ENCODE peak calls at places on chromosomes 12 and 14, in five cellular contexts. One of them, this sample, is unnamed.

GRCh38 chr12:3727877-3728632 is 24.9 kb downstream of the CRACR2A start:
- DNase-seq in K562: peak; percentile 8
- DNase-seq in GM12878: peak; percentile 66
- DNase-seq in H1: no peak
- DNase-seq in NT2/D1: no peak
- DNase-seq in this sample: no peak

GRCh38 chr12:109202770-109203169 is 86.4 kb downstream of the ACACB start:
- DNase-seq in K562: no peak
- DNase-seq in NT2/D1: no peak
- DNase-seq in GM12878: no peak
- DNase-seq in H1: no peak
- DNase-seq in this sample: no peak

GRCh38 chr14:75811862-75812505 is 150.9 kb downstream of the TTLL5 start:
- DNase-seq in H1: no peak
- DNase-seq in K562: no peak
- DNase-seq in NT2/D1: no peak
- DNase-seq in GM12878: no peak
- DNase-seq in this sample: no peak

GRCh38 chr14:84527706-84528105 is 1002.2 kb upstream of the FLRT2 start:
- DNase-seq in H1: no peak
- DNase-seq in NT2/D1: no peak
- DNase-seq in GM12878: no peak
- DNase-seq in K562: no peak
- DNase-seq in this sample: no peak

GRCh38 chr12:2940564-2940963 is 18.6 kb upstream of the TEAD4 start:
- DNase-seq in K562: peak; percentile 29
- DNase-seq in GM12878: no peak
- DNase-seq in NT2/D1: no peak
- DNase-seq in H1: no peak
- DNase-seq in this sample: no peak

GRCh38 chr14:35879654-35880249 is 53.6 kb downstream of the BRMS1L start:
- DNase-seq in GM12878: no peak
- DNase-seq in NT2/D1: no peak
- DNase-seq in H1: no peak
- DNase-seq in K562: no peak
- DNase-seq in this sample: peak; percentile 18

GRCh38 chr12:93978553-93978952 is 169.8 kb upstream of the PLXNC1 start:
- DNase-seq in K562: peak; percentile 17
- DNase-seq in NT2/D1: no peak
- DNase-seq in GM12878: no peak
- DNase-seq in H1: no peak
- DNase-seq in this sample: no peak

GRCh38 chr14:55583942-55584468 is 4.0 kb downstream of the KTN1 start:
- DNase-seq in GM12878: no peak
- DNase-seq in NT2/D1: no peak
- DNase-seq in K562: peak; percentile 15
- DNase-seq in H1: no peak
- DNase-seq in this sample: no peak

GRCh38 chr12:114395755-114396152 is 10.2 kb downstream of the TBX5 start:
- DNase-seq in H1: no peak
- DNase-seq in GM12878: no peak
- DNase-seq in K562: no peak
- DNase-seq in NT2/D1: no peak
- DNase-seq in this sample: no peak

GRCh38 chr12:26125451-26126339 is 858 bp upstream of the BHLHE41 start:
- DNase-seq in NT2/D1: peak; percentile 81
- DNase-seq in GM12878: no peak
- DNase-seq in H1: no peak
- DNase-seq in K562: no peak
- DNase-seq in this sample: peak; percentile 69

GRCh38 chr14:100108042-100108825 is 43.0 kb downstream of the EVL start:
- DNase-seq in K562: peak; percentile 81
- DNase-seq in NT2/D1: peak; percentile 44
- DNase-seq in GM12878: peak; percentile 15
- DNase-seq in H1: peak; percentile 72
- DNase-seq in this sample: peak; percentile 48

GRCh38 chr14:68042002-68042401 is 222.4 kb downstream of the RAD51B start:
- DNase-seq in GM12878: no peak
- DNase-seq in H1: no peak
- DNase-seq in K562: no peak
- DNase-seq in NT2/D1: no peak
- DNase-seq in this sample: no peak

GRCh38 chr12:59603735-59604134 is 7.9 kb downstream of the SLC16A7 start:
- DNase-seq in H1: no peak
- DNase-seq in K562: no peak
- DNase-seq in GM12878: no peak
- DNase-seq in NT2/D1: no peak
- DNase-seq in this sample: no peak

GRCh38 chr12:26244503-26244902 is 49.1 kb downstream of the SSPN start:
- DNase-seq in H1: no peak
- DNase-seq in GM12878: no peak
- DNase-seq in K562: no peak
- DNase-seq in NT2/D1: no peak
- DNase-seq in this sample: no peak

GRCh38 chr14:51328089-51328941 is 88.3 kb downstream of the TMX1 start:
- DNase-seq in NT2/D1: no peak
- DNase-seq in K562: no peak
- DNase-seq in GM12878: no peak
- DNase-seq in H1: no peak
- DNase-seq in this sample: no peak

GRCh38 chr14:102772781-102773570 is 4.3 kb upstream of the TRAF3 start:
- DNase-seq in K562: peak; percentile 17
- DNase-seq in H1: peak; percentile 70
- DNase-seq in GM12878: no peak
- DNase-seq in NT2/D1: peak; percentile 38
- DNase-seq in this sample: no peak

GRCh38 chr12:10701226-10701681 is 21.9 kb downstream of the YBX3 start:
- DNase-seq in K562: no peak
- DNase-seq in H1: no peak
- DNase-seq in NT2/D1: no peak
- DNase-seq in GM12878: no peak
- DNase-seq in this sample: no peak

GRCh38 chr12:118189761-118190181 is 53.8 kb downstream of the PEBP1 start:
- DNase-seq in H1: no peak
- DNase-seq in GM12878: no peak
- DNase-seq in NT2/D1: peak; percentile 32
- DNase-seq in K562: no peak
- DNase-seq in this sample: no peak

GRCh38 chr12:118188690-118189371 is 52.9 kb downstream of the PEBP1 start:
- DNase-seq in H1: no peak
- DNase-seq in GM12878: no peak
- DNase-seq in K562: no peak
- DNase-seq in NT2/D1: no peak
- DNase-seq in this sample: no peak

GRCh38 chr12:118190266-118190665 is 54.3 kb downstream of the PEBP1 start:
- DNase-seq in K562: no peak
- DNase-seq in NT2/D1: no peak
- DNase-seq in H1: no peak
- DNase-seq in GM12878: no peak
- DNase-seq in this sample: no peak

GRCh38 chr12:118185602-118186397 is 49.9 kb downstream of the PEBP1 start:
- DNase-seq in H1: no peak
- DNase-seq in NT2/D1: no peak
- DNase-seq in GM12878: no peak
- DNase-seq in K562: no peak
- DNase-seq in this sample: no peak

GRCh38 chr12:118187746-118188390 is 51.9 kb downstream of the PEBP1 start:
- DNase-seq in K562: peak; percentile 27
- DNase-seq in GM12878: no peak
- DNase-seq in NT2/D1: no peak
- DNase-seq in H1: no peak
- DNase-seq in this sample: no peak
- TF ChIP-seq ZNF274 in K562: no peak
- TF ChIP-seq ZNF274 in GM12878: no peak
- TF ChIP-seq ZNF274 in NT2/D1: no peak
- TF ChIP-seq ZNF274 in H1: no peak
- TF ChIP-seq ZNF274 in this sample: no peak

GRCh38 chr12:31803306-31804184 is 74.7 kb upstream of the AMN1 start:
- DNase-seq in K562: no peak
- DNase-seq in GM12878: no peak
- DNase-seq in NT2/D1: peak; percentile 63
- DNase-seq in H1: no peak
- DNase-seq in this sample: no peak
- TF ChIP-seq ZNF274 in K562: no peak
- TF ChIP-seq ZNF274 in GM12878: no peak
- TF ChIP-seq ZNF274 in NT2/D1: no peak
- TF ChIP-seq ZNF274 in H1: no peak
- TF ChIP-seq ZNF274 in this sample: no peak

GRCh38 chr12:28144532-28144931 is 45.7 kb upstream of the CCDC91 start:
- DNase-seq in GM12878: no peak
- DNase-seq in K562: no peak
- DNase-seq in NT2/D1: no peak
- DNase-seq in H1: no peak
- DNase-seq in this sample: no peak
- TF ChIP-seq ZNF274 in GM12878: no peak
- TF ChIP-seq ZNF274 in K562: no peak
- TF ChIP-seq ZNF274 in NT2/D1: no peak
- TF ChIP-seq ZNF274 in H1: no peak
- TF ChIP-seq ZNF274 in this sample: no peak

DNA sequence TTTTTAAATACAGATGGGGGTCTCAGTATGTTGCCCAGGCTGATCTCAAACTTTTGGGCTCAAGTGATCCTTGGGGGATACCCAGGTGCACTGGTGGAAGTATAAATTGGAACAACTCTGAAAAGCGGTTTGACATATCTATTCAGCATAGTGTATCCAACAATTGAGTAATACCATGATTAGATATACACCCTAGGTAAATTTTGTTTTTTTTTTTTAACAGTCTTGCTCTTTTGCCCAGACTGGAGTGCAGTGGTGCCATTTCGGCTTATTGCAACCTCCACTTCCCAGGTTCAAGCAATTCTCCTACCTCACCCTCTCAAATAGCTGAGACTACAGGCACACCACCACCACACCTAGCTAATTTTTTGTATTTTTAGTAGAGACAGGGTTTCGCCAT is 31.6 kb upstream of the SLC25A3 start:
- DNase-seq in K562: no peak
- DNase-seq in GM12878: no peak
- DNase-seq in NT2/D1: no peak
- DNase-seq in H1: no peak
- DNase-seq in this sample: no peak
- TF ChIP-seq ZNF274 in K562: no peak
- TF ChIP-seq ZNF274 in GM12878: no peak
- TF ChIP-seq ZNF274 in NT2/D1: no peak
- TF ChIP-seq ZNF274 in H1: no peak
- TF ChIP-seq ZNF274 in this sample: no peak

GRCh38 chr12:64088431-64089349 is 133.4 kb downstream of the KICS2 start:
- DNase-seq in NT2/D1: peak; percentile 65
- DNase-seq in K562: peak; percentile 13
- DNase-seq in GM12878: no peak
- DNase-seq in H1: peak; percentile 10
- DNase-seq in this sample: peak; percentile 91
- TF ChIP-seq ZNF274 in NT2/D1: no peak
- TF ChIP-seq ZNF274 in K562: no peak
- TF ChIP-seq ZNF274 in GM12878: no peak
- TF ChIP-seq ZNF274 in H1: no peak
- TF ChIP-seq ZNF274 in this sample: no peak

DNA sequence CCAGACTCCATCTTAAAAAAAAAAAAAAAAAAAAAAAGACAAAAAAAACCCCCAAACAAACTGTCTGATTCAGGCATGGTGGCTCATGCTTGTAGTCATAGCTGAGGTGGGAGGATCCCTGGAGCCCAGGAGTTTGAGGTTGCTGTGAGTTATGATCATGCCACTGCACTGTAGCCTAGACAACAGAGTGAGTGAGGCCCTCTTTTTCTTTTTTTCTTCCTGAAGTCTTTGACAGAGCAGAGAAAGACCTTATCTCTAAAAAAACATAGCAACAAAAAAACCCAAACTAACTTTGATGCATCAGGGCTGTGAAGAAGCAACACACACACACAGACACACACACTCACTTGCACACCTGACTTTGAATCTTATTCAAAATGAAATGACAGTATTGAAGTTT is 7.7 kb upstream of the AMN1 start:
- DNase-seq in NT2/D1: no peak
- DNase-seq in GM12878: no peak
- DNase-seq in K562: peak; percentile 85
- DNase-seq in H1: no peak
- DNase-seq in this sample: no peak
- TF ChIP-seq ZNF274 in NT2/D1: no peak
- TF ChIP-seq ZNF274 in GM12878: no peak
- TF ChIP-seq ZNF274 in K562: no peak
- TF ChIP-seq ZNF274 in H1: no peak
- TF ChIP-seq ZNF274 in this sample: no peak

DNA sequence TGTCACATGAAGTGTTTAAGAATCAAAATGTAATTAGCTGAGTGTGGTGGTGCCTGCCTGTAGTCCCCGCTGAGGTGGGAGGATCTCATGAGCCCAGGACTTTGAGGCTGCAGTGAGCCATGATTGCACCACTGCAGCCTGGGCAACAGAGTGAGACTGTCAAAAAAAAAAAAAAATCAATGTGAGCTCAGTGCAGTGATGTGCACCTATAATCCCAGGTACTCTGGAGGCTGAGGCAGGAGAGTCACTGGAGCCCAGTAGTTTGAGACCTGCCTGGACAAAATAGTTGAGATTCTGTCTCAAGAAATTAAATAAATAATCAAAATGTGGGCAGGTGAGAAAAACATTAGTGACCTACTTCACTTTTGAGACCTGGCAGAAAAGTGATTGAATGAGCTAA is 140.0 kb downstream of the MON2 start:
- DNase-seq in NT2/D1: no peak
- DNase-seq in H1: no peak
- DNase-seq in GM12878: no peak
- DNase-seq in K562: no peak
- DNase-seq in this sample: no peak
- TF ChIP-seq ZNF274 in NT2/D1: no peak
- TF ChIP-seq ZNF274 in H1: no peak
- TF ChIP-seq ZNF274 in GM12878: no peak
- TF ChIP-seq ZNF274 in K562: no peak
- TF ChIP-seq ZNF274 in this sample: no peak

GRCh38 chr12:89087149-89087834 is 265.0 kb downstream of the DUSP6 start:
- DNase-seq in H1: no peak
- DNase-seq in NT2/D1: no peak
- DNase-seq in K562: no peak
- DNase-seq in GM12878: no peak
- DNase-seq in this sample: no peak
- TF ChIP-seq ZNF274 in H1: no peak
- TF ChIP-seq ZNF274 in NT2/D1: no peak
- TF ChIP-seq ZNF274 in K562: no peak
- TF ChIP-seq ZNF274 in GM12878: no peak
- TF ChIP-seq ZNF274 in this sample: no peak

DNA sequence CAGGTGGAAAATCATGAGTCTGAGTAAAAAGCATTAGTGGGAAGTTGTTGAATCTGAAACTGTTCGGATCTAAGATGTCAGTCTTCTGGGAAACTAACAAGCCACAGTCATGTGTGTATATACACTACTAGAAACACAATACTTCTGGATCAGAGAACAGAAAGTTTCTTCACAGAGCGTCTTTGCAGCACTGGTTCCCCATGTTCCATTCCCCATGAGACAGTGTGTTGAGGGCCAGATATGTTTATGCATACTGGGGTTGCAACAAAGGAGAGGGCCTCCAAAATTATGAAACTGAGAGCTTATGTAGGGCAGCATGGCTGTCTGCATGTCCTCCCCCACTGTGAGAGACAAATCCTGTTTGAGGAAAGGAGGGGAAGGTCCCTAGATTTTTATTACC is 295.0 kb upstream of the NAV3 start:
- DNase-seq in NT2/D1: no peak
- DNase-seq in K562: no peak
- DNase-seq in GM12878: no peak
- DNase-seq in H1: no peak
- DNase-seq in this sample: no peak
- TF ChIP-seq ZNF274 in NT2/D1: no peak
- TF ChIP-seq ZNF274 in K562: no peak
- TF ChIP-seq ZNF274 in GM12878: no peak
- TF ChIP-seq ZNF274 in H1: no peak
- TF ChIP-seq ZNF274 in this sample: no peak